ENCODE peak calls at places on chromosome 17, in four cellular contexts. J is colonic mucosa, U is NB4, P is Peyer's patch. W is an unnamed sample.

GRCh38 chr17:49659983-49660382 is 17.9 kb downstream of the SPOP start:
- DNase-seq in P (no peak), U (no peak), J (no peak), W (no peak)

GRCh38 chr17:248337-249235 is 67.1 kb upstream of the DOC2B start:
- DNase-seq in J (no peak), U (no peak), P (peak), W (no peak)

GRCh38 chr17:37117743-37118142 is 169.0 kb downstream of the AATF start:
- DNase-seq in J (no peak), P (no peak), U (no peak), W (no peak)

GRCh38 chr17:75840779-75841123 is 3.5 kb downstream of the UNC13D start:
- DNase-seq in P (no peak), J (no peak), U (no peak), W (no peak)

GRCh38 chr17:15941781-15942180 is 3.1 kb upstream of the ADORA2B start:
- DNase-seq in U (no peak), J (no peak), P (no peak), W (no peak)

GRCh38 chr17:44757045-44757917 is 1.5 kb upstream of the ADAM11 start:
- DNase-seq in U (no peak), P (no peak), J (no peak), W (peak)

GRCh38 chr17:68539536-68540469 is 27.6 kb downstream of the PRKAR1A start:
- DNase-seq in U (peak), J (no peak), P (no peak), W (no peak)

GRCh38 chr17:30477758-30478115 is 529 bp downstream of the GOSR1 start:
- DNase-seq in P (no peak), J (peak), U (no peak), W (no peak)

GRCh38 chr17:47810200-47810821 is 11.3 kb downstream of the OSBPL7 start:
- DNase-seq in U (no peak), J (peak), P (peak), W (peak)

GRCh38 chr17:2755941-2756724 is 6.7 kb upstream of the CCDC92B start:
- DNase-seq in J (no peak), U (no peak), P (no peak), W (no peak)
- H3K4me3 ChIP-seq in J (peak), U (no peak), P (peak), W (peak)

GRCh38 chr17:74083321-74083720 is 120.2 kb upstream of the RPL38 start:
- DNase-seq in J (no peak), P (no peak), U (no peak), W (no peak)

GRCh38 chr17:74089869-74090464 is 113.5 kb upstream of the RPL38 start:
- DNase-seq in J (peak), U (peak), P (peak), W (no peak)

GRCh38 chr17:74086992-74087391 is 116.5 kb upstream of the RPL38 start:
- DNase-seq in U (no peak), P (no peak), J (no peak), W (no peak)

GRCh38 chr17:74080936-74081335 is 122.5 kb upstream of the RPL38 start:
- DNase-seq in U (no peak), P (no peak), J (no peak), W (no peak)

GRCh38 chr17:74085434-74085833 is 118.0 kb upstream of the RPL38 start:
- DNase-seq in U (peak), P (no peak), J (no peak), W (no peak)
- TF ChIP-seq CTCF in U (peak), P (no peak), J (no peak), W (no peak)

GRCh38 chr17:8322078-8322477 is 12.0 kb downstream of the ARHGEF15 start:
- DNase-seq in J (no peak), U (no peak), P (no peak), W (no peak)

GRCh38 chr17:8332128-8332527 is 7.5 kb upstream of the ODF4 start:
- DNase-seq in U (no peak), J (no peak), P (no peak), W (no peak)

GRCh38 chr17:8324132-8324531 is 14.1 kb downstream of the ARHGEF15 start:
- DNase-seq in P (no peak), J (no peak), U (no peak), W (no peak)

GRCh38 chr17:8324913-8325312 is 14.7 kb upstream of the ODF4 start:
- DNase-seq in U (peak), P (no peak), J (no peak), W (no peak)

GRCh38 chr17:8326591-8327583 is 12.8 kb upstream of the ODF4 start:
- DNase-seq in U (peak), J (no peak), P (no peak), W (no peak)
- H3K4me3 ChIP-seq in U (peak), J (peak), P (peak), W (peak)

GRCh38 chr17:7046127-7046724 is 2.3 kb upstream of the SLC16A11 start:
- DNase-seq in J (peak), U (no peak), P (peak), W (no peak)
- TF ChIP-seq CTCF in J (peak), U (no peak), P (no peak), W (no peak)

DNA sequence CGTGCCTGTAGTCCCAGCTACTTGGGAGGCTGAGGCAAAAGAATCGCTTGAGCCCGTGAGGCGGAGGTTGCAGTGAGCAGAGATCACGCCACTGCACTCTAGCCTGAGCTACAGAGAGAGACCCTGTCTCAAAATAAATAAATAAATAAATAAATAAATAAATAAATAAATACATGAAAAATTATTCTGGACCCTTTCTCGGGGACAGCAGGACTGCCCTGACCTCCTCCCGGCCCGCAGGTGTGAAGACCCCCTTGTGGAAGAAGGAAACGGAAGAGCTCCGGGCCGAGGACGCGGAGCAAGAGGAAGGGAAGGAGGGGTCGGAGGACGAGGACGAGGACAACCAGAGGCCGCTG is 3.1 kb downstream of the C17orf50 start:
- DNase-seq in U (no peak), P (no peak), J (no peak), W (no peak)
- H3K4me3 ChIP-seq in U (peak), P (peak), J (peak), W (peak)

W was measured in dorsolateral prefrontal cortex.